ENCODE peak calls at places on chromosomes 11 and 22, in nine cellular contexts. D is LoVo, S is HCEC 1CT, L is colonic mucosa, G is kidney, O is KG1, X is posterior cingulate gyrus, N is NCI-H446 treated with DMSO at 0.1 percent for 48 hours, J is amniotic stem cell. C is an unnamed sample.
A peak's percentile ranks its signal among the peaks of the same experiment; 100 is the strongest.

GRCh38 chr11:128341280-128341679 is 246.1 kb downstream of the ETS1 start:
- DNase-seq in D (no peak), S (no peak), L (no peak), G (no peak), O (no peak), X (no peak), N (no peak), J (no peak), C (no peak)

GRCh38 chr22:31734512-31734911 is 15.4 kb downstream of the PRR14L start:
- DNase-seq in D (no peak), S (peak; percentile 84), L (no peak), G (no peak), O (no peak), X (no peak), N (no peak), J (peak; percentile 28), C (no peak)

GRCh38 chr22:44382461-44383038 is 69.8 kb upstream of the SHISAL1 start:
- DNase-seq in D (no peak), S (no peak), L (no peak), G (peak; percentile 43), O (no peak), X (peak; percentile 64), N (no peak), J (no peak), C (no peak)

GRCh38 chr11:46658259-46658658 is 40.9 kb downstream of the ATG13 start:
- DNase-seq in D (no peak), S (peak; percentile 34), L (no peak), G (no peak), O (no peak), X (no peak), N (no peak), J (no peak), C (no peak)

GRCh38 chr22:18035740-18036139 is 11.4 kb upstream of the MICAL3 start:
- DNase-seq in D (peak; percentile 40), S (no peak), L (no peak), G (peak; percentile 88), O (no peak), X (no peak), N (no peak), J (no peak), C (no peak)

GRCh38 chr11:76161261-76161961 is 44.9 kb downstream of the WNT11 start:
- DNase-seq in D (no peak), S (no peak), L (no peak), G (peak; percentile 61), O (no peak), X (peak; percentile 58), N (peak; percentile 55), J (no peak), C (no peak)

GRCh38 chr11:71304491-71304890 is 52.1 kb upstream of the SHANK2 start:
- DNase-seq in D (no peak), S (no peak), L (peak; percentile 5), G (no peak), O (no peak), X (no peak), N (no peak), J (no peak), C (no peak)

GRCh38 chr11:23540101-23540561 is 679.9 kb upstream of the CCDC179 start:
- DNase-seq in D (peak; percentile 35), S (peak; percentile 46), L (peak; percentile 30), G (no peak), O (peak; percentile 41), X (no peak), N (no peak), J (no peak), C (peak; percentile 47)

GRCh38 chr11:122874991-122875390 is 7.6 kb upstream of the JHY start:
- DNase-seq in D (no peak), S (no peak), L (no peak), G (no peak), O (no peak), X (no peak), N (no peak), J (no peak), C (no peak)

GRCh38 chr11:47477323-47477722 is 28.4 kb upstream of the RAPSN start:
- DNase-seq in D (no peak), S (peak; percentile 74), L (no peak), G (no peak), O (no peak), X (no peak), N (no peak), J (peak; percentile 44), C (no peak)

C was measured in HTR-8/SVneo.